ENCODE peak calls at places on chromosomes 16 and 17, in five cellular contexts. One of them, this sample, is unnamed.

GRCh38 chr16:24988137-24988535 is 27.0 kb downstream of the ARHGAP17 start:
- ATAC-seq in left cardiac atrium: no peak
- ATAC-seq in activated CD8-positive, alpha-beta T cell treated with anti-CD3 and anti-CD28 coated beads, Interleukin-2, amount 10 ng/mL, durations not matched to agents 7 days and 5 days: no peak
- ATAC-seq in esophagus mucosa: no peak
- ATAC-seq in Panc1: no peak
- ATAC-seq in this sample: no peak

GRCh38 chr16:1167276-1168107 is 14.6 kb downstream of the CACNA1H start:
- ATAC-seq in activated CD8-positive, alpha-beta T cell treated with anti-CD3 and anti-CD28 coated beads, Interleukin-2, amount 10 ng/mL, durations not matched to agents 7 days and 5 days: no peak
- ATAC-seq in Panc1: no peak
- ATAC-seq in left cardiac atrium: no peak
- ATAC-seq in esophagus mucosa: peak; percentile 57
- ATAC-seq in this sample: no peak

GRCh38 chr16:72978212-72978611 is 69.7 kb downstream of the ZFHX3 start:
- ATAC-seq in Panc1: no peak
- ATAC-seq in left cardiac atrium: peak; percentile 55
- ATAC-seq in activated CD8-positive, alpha-beta T cell treated with anti-CD3 and anti-CD28 coated beads, Interleukin-2, amount 10 ng/mL, durations not matched to agents 7 days and 5 days: no peak
- ATAC-seq in esophagus mucosa: no peak
- ATAC-seq in this sample: no peak

GRCh38 chr16:46787909-46788308 is 39.8 kb upstream of the MYLK3 start:
- ATAC-seq in esophagus mucosa: no peak
- ATAC-seq in activated CD8-positive, alpha-beta T cell treated with anti-CD3 and anti-CD28 coated beads, Interleukin-2, amount 10 ng/mL, durations not matched to agents 7 days and 5 days: no peak
- ATAC-seq in Panc1: no peak
- ATAC-seq in left cardiac atrium: no peak
- ATAC-seq in this sample: no peak

GRCh38 chr16:66750279-66751134 is 902 bp downstream of the DYNC1LI2 start:
- ATAC-seq in esophagus mucosa: peak; percentile 25
- ATAC-seq in activated CD8-positive, alpha-beta T cell treated with anti-CD3 and anti-CD28 coated beads, Interleukin-2, amount 10 ng/mL, durations not matched to agents 7 days and 5 days: peak; percentile 5
- ATAC-seq in Panc1: no peak
- ATAC-seq in left cardiac atrium: no peak
- ATAC-seq in this sample: no peak

GRCh38 chr16:28067604-28068382 is 4.3 kb upstream of the GSG1L start:
- ATAC-seq in activated CD8-positive, alpha-beta T cell treated with anti-CD3 and anti-CD28 coated beads, Interleukin-2, amount 10 ng/mL, durations not matched to agents 7 days and 5 days: no peak
- ATAC-seq in esophagus mucosa: no peak
- ATAC-seq in left cardiac atrium: peak; percentile 90
- ATAC-seq in Panc1: no peak
- ATAC-seq in this sample: no peak

GRCh38 chr16:85056211-85056748 is 28.7 kb downstream of the KIAA0513 start:
- ATAC-seq in Panc1: peak; percentile 75
- ATAC-seq in activated CD8-positive, alpha-beta T cell treated with anti-CD3 and anti-CD28 coated beads, Interleukin-2, amount 10 ng/mL, durations not matched to agents 7 days and 5 days: no peak
- ATAC-seq in esophagus mucosa: no peak
- ATAC-seq in left cardiac atrium: peak; percentile 62
- ATAC-seq in this sample: no peak

GRCh38 chr17:39834017-39834416 is 30.1 kb downstream of the IKZF3 start:
- ATAC-seq in activated CD8-positive, alpha-beta T cell treated with anti-CD3 and anti-CD28 coated beads, Interleukin-2, amount 10 ng/mL, durations not matched to agents 7 days and 5 days: no peak
- ATAC-seq in esophagus mucosa: no peak
- ATAC-seq in Panc1: no peak
- ATAC-seq in left cardiac atrium: no peak
- ATAC-seq in this sample: peak; percentile 99

GRCh38 chr17:784143-784542 is 2.0 kb downstream of the MRM3 start:
- ATAC-seq in esophagus mucosa: peak; percentile 73
- ATAC-seq in Panc1: no peak
- ATAC-seq in left cardiac atrium: no peak
- ATAC-seq in activated CD8-positive, alpha-beta T cell treated with anti-CD3 and anti-CD28 coated beads, Interleukin-2, amount 10 ng/mL, durations not matched to agents 7 days and 5 days: no peak
- ATAC-seq in this sample: peak; percentile 44

GRCh38 chr16:80996688-80997138 is 10.0 kb downstream of the CMC2 start:
- ATAC-seq in activated CD8-positive, alpha-beta T cell treated with anti-CD3 and anti-CD28 coated beads, Interleukin-2, amount 10 ng/mL, durations not matched to agents 7 days and 5 days: no peak
- ATAC-seq in Panc1: no peak
- ATAC-seq in esophagus mucosa: no peak
- ATAC-seq in left cardiac atrium: no peak
- ATAC-seq in this sample: no peak

GRCh38 chr17:30926516-30926915 is 4.8 kb downstream of the ADAP2 start:
- ATAC-seq in activated CD8-positive, alpha-beta T cell treated with anti-CD3 and anti-CD28 coated beads, Interleukin-2, amount 10 ng/mL, durations not matched to agents 7 days and 5 days: no peak
- ATAC-seq in esophagus mucosa: no peak
- ATAC-seq in Panc1: no peak
- ATAC-seq in left cardiac atrium: no peak
- ATAC-seq in this sample: peak; percentile 82

This sample was measured in activated T-helper 17 cell treated with anti-CD3 and anti-CD28 coated beads, Interleukin-2, amount 50 U/mL, for 72 hours.